ENCODE peak calls at places on chromosomes 7 and 10, in six cellular contexts. One of them, this sample, is unnamed. For H3K27me3, the result is how much of the 10 kb centered on the place peaks cover.

GRCh38 chr7:96800824-96801223 is 91.2 kb upstream of the SEM1 start:
- DNase-seq in neural progenitor cell: no peak
- DNase-seq in GM23338: no peak
- DNase-seq in brain microvascular endothelial cell: no peak
- DNase-seq in heart left ventricle: no peak
- DNase-seq in kidney epithelial cell: no peak
- DNase-seq in this sample: no peak

GRCh38 chr10:99984201-99984600 is 25.5 kb downstream of the DNMBP start:
- DNase-seq in neural progenitor cell: no peak
- DNase-seq in GM23338: no peak
- DNase-seq in brain microvascular endothelial cell: no peak
- DNase-seq in heart left ventricle: no peak
- DNase-seq in kidney epithelial cell: no peak
- DNase-seq in this sample: no peak

GRCh38 chr7:30470163-30470770 is 8.3 kb downstream of the NOD1 start:
- DNase-seq in neural progenitor cell: no peak
- DNase-seq in GM23338: no peak
- DNase-seq in brain microvascular endothelial cell: peak
- DNase-seq in heart left ventricle: peak
- DNase-seq in kidney epithelial cell: no peak
- DNase-seq in this sample: peak

GRCh38 chr10:131886181-131886716 is 14.6 kb upstream of the PPP2R2D start:
- DNase-seq in neural progenitor cell: no peak
- DNase-seq in GM23338: no peak
- DNase-seq in brain microvascular endothelial cell: no peak
- DNase-seq in heart left ventricle: no peak
- DNase-seq in kidney epithelial cell: no peak
- DNase-seq in this sample: no peak

GRCh38 chr7:150362989-150363769 is 5.4 kb upstream of the REPIN1 start:
- DNase-seq in neural progenitor cell: peak
- DNase-seq in GM23338: no peak
- DNase-seq in brain microvascular endothelial cell: no peak
- DNase-seq in heart left ventricle: no peak
- DNase-seq in kidney epithelial cell: no peak
- DNase-seq in this sample: no peak

GRCh38 chr7:129746857-129747529 is 135.5 kb downstream of the NRF1 start:
- DNase-seq in neural progenitor cell: no peak
- DNase-seq in GM23338: no peak
- DNase-seq in brain microvascular endothelial cell: no peak
- DNase-seq in heart left ventricle: no peak
- DNase-seq in kidney epithelial cell: no peak
- DNase-seq in this sample: no peak

GRCh38 chr7:132580717-132581285 is 4.5 kb upstream of the PLXNA4 start:
- DNase-seq in neural progenitor cell: peak
- DNase-seq in GM23338: peak
- DNase-seq in brain microvascular endothelial cell: peak
- DNase-seq in heart left ventricle: peak
- DNase-seq in kidney epithelial cell: peak
- DNase-seq in this sample: peak

GRCh38 chr10:88070080-88070880 is 206.9 kb downstream of the PTEN start:
- DNase-seq in neural progenitor cell: no peak
- DNase-seq in GM23338: no peak
- DNase-seq in brain microvascular endothelial cell: peak
- DNase-seq in heart left ventricle: no peak
- DNase-seq in kidney epithelial cell: no peak
- DNase-seq in this sample: no peak

GRCh38 chr10:97335188-97335619 is 675 bp upstream of the FRAT2 start:
- DNase-seq in neural progenitor cell: peak
- DNase-seq in GM23338: peak
- DNase-seq in brain microvascular endothelial cell: no peak
- DNase-seq in heart left ventricle: no peak
- DNase-seq in kidney epithelial cell: no peak
- DNase-seq in this sample: peak
- H3K27me3 ChIP-seq in neural progenitor cell: under half
- H3K27me3 ChIP-seq in GM23338: under half
- H3K27me3 ChIP-seq in brain microvascular endothelial cell: under half
- H3K27me3 ChIP-seq in heart left ventricle: under half
- H3K27me3 ChIP-seq in kidney epithelial cell: under half
- H3K27me3 ChIP-seq in this sample: under half

DNA sequence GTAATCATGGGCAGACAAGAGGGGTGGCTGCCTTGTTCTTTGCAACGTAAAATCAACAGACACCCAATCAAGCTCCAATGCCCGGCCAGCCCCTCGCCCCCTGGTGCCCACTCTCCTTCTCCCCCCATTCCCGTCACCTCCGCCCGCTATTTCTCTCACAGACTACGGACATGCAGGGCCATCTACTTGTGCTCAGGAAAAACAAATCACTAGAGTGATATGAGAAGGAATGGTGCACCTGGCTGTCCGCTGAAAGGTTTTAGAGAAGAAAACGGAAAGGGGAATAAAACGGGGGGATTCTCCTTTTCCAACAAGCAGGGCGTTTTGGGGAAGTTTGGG is 392 bp downstream of the GRM8 start:
- DNase-seq in neural progenitor cell: peak
- DNase-seq in GM23338: peak
- DNase-seq in brain microvascular endothelial cell: no peak
- DNase-seq in heart left ventricle: no peak
- DNase-seq in kidney epithelial cell: no peak
- DNase-seq in this sample: no peak
- H3K27me3 ChIP-seq in neural progenitor cell: half or more
- H3K27me3 ChIP-seq in GM23338: half or more
- H3K27me3 ChIP-seq in brain microvascular endothelial cell: under half
- H3K27me3 ChIP-seq in heart left ventricle: half or more
- H3K27me3 ChIP-seq in kidney epithelial cell: half or more
- H3K27me3 ChIP-seq in this sample: half or more

DNA sequence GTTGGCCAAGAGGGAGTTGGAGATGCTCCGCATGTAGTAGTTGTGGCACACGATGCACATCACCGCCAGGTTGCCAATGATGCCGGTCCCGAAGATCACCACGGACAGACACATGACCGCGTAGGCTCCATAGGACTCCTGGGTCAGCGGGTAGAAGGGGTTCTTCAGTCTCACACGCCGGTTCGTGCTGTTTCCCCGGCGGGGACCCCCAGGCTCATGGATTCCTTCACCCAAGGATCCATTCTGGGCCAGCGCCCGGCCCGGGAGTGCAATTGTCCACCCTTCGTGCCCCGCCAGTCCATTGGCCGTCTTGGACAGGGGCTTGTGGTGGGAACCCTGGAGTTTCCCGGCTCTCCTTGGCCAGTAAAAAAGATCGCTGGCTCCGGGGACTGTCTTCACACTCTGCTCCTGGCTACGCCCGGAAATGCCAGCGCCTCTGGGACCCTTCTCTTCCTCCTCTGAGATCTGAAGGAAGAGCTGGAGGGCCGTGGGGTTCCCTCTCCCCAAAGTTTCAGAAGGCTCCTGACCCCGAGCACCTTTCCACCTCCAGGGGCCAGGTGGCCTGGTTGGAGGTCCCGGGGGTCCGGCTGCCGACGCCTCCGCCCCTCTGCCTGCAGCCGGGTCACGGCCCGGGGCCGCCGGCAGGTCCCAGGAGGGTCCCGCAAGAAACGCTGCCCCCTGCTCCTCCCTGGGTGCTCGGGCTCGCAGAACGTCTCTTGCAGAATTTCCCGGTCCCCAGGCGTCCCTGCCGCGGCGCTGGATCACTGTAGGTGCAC is 1.3 kb downstream of the GPR37 start:
- DNase-seq in neural progenitor cell: peak
- DNase-seq in GM23338: peak
- DNase-seq in brain microvascular endothelial cell: no peak
- DNase-seq in heart left ventricle: no peak
- DNase-seq in kidney epithelial cell: no peak
- DNase-seq in this sample: peak
- H3K27me3 ChIP-seq in neural progenitor cell: under half
- H3K27me3 ChIP-seq in GM23338: under half
- H3K27me3 ChIP-seq in brain microvascular endothelial cell: under half
- H3K27me3 ChIP-seq in heart left ventricle: half or more
- H3K27me3 ChIP-seq in kidney epithelial cell: under half
- H3K27me3 ChIP-seq in this sample: under half

GRCh38 chr7:157687158-157687557 is 350.4 kb downstream of the DNAJB6 start:
- DNase-seq in neural progenitor cell: peak
- DNase-seq in GM23338: no peak
- DNase-seq in brain microvascular endothelial cell: no peak
- DNase-seq in heart left ventricle: no peak
- DNase-seq in kidney epithelial cell: no peak
- DNase-seq in this sample: no peak

GRCh38 chr7:157686285-157686894 is 349.6 kb downstream of the DNAJB6 start:
- DNase-seq in neural progenitor cell: peak
- DNase-seq in GM23338: no peak
- DNase-seq in brain microvascular endothelial cell: no peak
- DNase-seq in heart left ventricle: no peak
- DNase-seq in kidney epithelial cell: no peak
- DNase-seq in this sample: peak

GRCh38 chr7:157688439-157689268 is 351.9 kb downstream of the DNAJB6 start:
- DNase-seq in neural progenitor cell: peak
- DNase-seq in GM23338: no peak
- DNase-seq in brain microvascular endothelial cell: no peak
- DNase-seq in heart left ventricle: no peak
- DNase-seq in kidney epithelial cell: no peak
- DNase-seq in this sample: peak

GRCh38 chr7:157689269-157690057 is 352.7 kb downstream of the DNAJB6 start:
- DNase-seq in neural progenitor cell: peak
- DNase-seq in GM23338: no peak
- DNase-seq in brain microvascular endothelial cell: no peak
- DNase-seq in heart left ventricle: no peak
- DNase-seq in kidney epithelial cell: no peak
- DNase-seq in this sample: no peak

DNA sequence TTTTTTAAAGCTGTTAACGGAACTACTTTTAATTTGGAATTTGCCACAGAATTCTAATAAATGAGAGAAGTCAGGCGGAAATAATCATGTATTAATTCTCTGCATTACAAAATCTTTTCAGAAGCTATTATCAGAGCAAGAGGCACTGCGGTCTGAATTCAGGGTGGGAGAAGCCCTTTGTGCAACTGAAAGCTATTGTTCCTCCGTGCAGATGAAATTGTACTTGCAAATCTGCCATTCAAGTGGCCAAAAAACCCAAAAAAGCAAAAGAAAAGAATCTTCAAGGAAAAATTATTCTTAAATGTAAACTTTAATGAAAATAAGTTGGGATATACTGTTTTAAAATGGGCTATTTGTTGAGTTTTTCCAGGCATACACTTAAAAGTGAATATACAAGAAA is 351.0 kb downstream of the DNAJB6 start:
- DNase-seq in neural progenitor cell: peak
- DNase-seq in GM23338: no peak
- DNase-seq in brain microvascular endothelial cell: no peak
- DNase-seq in heart left ventricle: no peak
- DNase-seq in kidney epithelial cell: no peak
- DNase-seq in this sample: no peak
- H3K27me3 ChIP-seq in neural progenitor cell: half or more
- H3K27me3 ChIP-seq in GM23338: half or more
- H3K27me3 ChIP-seq in brain microvascular endothelial cell: half or more
- H3K27me3 ChIP-seq in heart left ventricle: half or more
- H3K27me3 ChIP-seq in kidney epithelial cell: half or more
- H3K27me3 ChIP-seq in this sample: under half

This sample was measured in endodermal cell.